ENCODE peak calls at places on chromosome 13, in seven cellular contexts. S is heart right ventricle, Q is prostate gland, B is MM.1S, P is endothelial cell of umbilical vein, K is kidney, I is esophagus squamous epithelium. F is an unnamed sample.
A peak's percentile ranks its signal among the peaks of the same experiment; 100 is the strongest.

GRCh38 chr13:40787062-40787461 is 2.3 kb upstream of the SLC25A15 start:
- DNase-seq in S (no peak), Q (no peak), B (no peak), P (no peak), K (no peak), I (no peak), F (no peak)

GRCh38 chr13:21625366-21625765 is 21.4 kb upstream of the MICU2 start:
- DNase-seq in S (no peak), Q (no peak), B (peak; percentile 67), P (peak; percentile 11), K (no peak), I (no peak), F (peak; percentile 8)

GRCh38 chr13:113421673-113422270 is 31.5 kb downstream of the ADPRHL1 start:
- DNase-seq in S (no peak), Q (no peak), B (no peak), P (no peak), K (no peak), I (no peak), F (no peak)

GRCh38 chr13:98285317-98285716 is 108.2 kb upstream of the RNF113B start:
- DNase-seq in S (no peak), Q (no peak), B (no peak), P (no peak), K (no peak), I (no peak), F (no peak)

GRCh38 chr13:33375421-33375820 is 89.9 kb upstream of the STARD13 start:
- DNase-seq in S (no peak), Q (no peak), B (no peak), P (no peak), K (no peak), I (no peak), F (no peak)

GRCh38 chr13:39406688-39407087 is 196.3 kb downstream of the LHFPL6 start:
- DNase-seq in S (no peak), Q (no peak), B (peak; percentile 78), P (no peak), K (no peak), I (no peak), F (no peak)

GRCh38 chr13:20303636-20304035 is 71.5 kb upstream of the GJB6 start:
- DNase-seq in S (no peak), Q (no peak), B (no peak), P (no peak), K (no peak), I (no peak), F (no peak)

GRCh38 chr13:51614350-51614786 is 30.1 kb downstream of the WDFY2 start:
- DNase-seq in S (no peak), Q (no peak), B (no peak), P (no peak), K (no peak), I (no peak), F (no peak)

GRCh38 chr13:113742000-113742441 is 17.0 kb upstream of the TMEM255B start:
- DNase-seq in S (no peak), Q (no peak), B (peak; percentile 90), P (no peak), K (peak; percentile 85), I (no peak), F (peak; percentile 40)

GRCh38 chr13:112246731-112247470 is 129.3 kb upstream of the SPACA7 start:
- DNase-seq in S (no peak), Q (no peak), B (no peak), P (no peak), K (no peak), I (no peak), F (no peak)

GRCh38 chr13:45492538-45492937 is 27.8 kb downstream of the COG3 start:
- DNase-seq in S (no peak), Q (no peak), B (no peak), P (no peak), K (no peak), I (no peak), F (no peak)

GRCh38 chr13:99988469-99989375 is 7.1 kb downstream of the ZIC2 start:
- DNase-seq in S (no peak), Q (no peak), B (no peak), P (no peak), K (no peak), I (no peak), F (no peak)

GRCh38 chr13:99985886-99986527 is 4.4 kb downstream of the ZIC2 start:
- DNase-seq in S (no peak), Q (no peak), B (no peak), P (no peak), K (no peak), I (no peak), F (no peak)

GRCh38 chr13:99985243-99985874 is 3.8 kb downstream of the ZIC2 start:
- DNase-seq in S (no peak), Q (no peak), B (no peak), P (no peak), K (no peak), I (no peak), F (no peak)

GRCh38 chr13:99986751-99987150 is 5.2 kb downstream of the ZIC2 start:
- DNase-seq in S (no peak), Q (no peak), B (no peak), P (no peak), K (no peak), I (no peak), F (no peak)

GRCh38 chr13:99987180-99988047 is 5.8 kb downstream of the ZIC2 start:
- DNase-seq in S (no peak), Q (no peak), B (no peak), P (no peak), K (no peak), I (no peak), F (no peak)
- H3K27ac ChIP-seq in S (no peak overlapping the region), Q (no peak overlapping the region), B (no peak overlapping the region), P (no peak overlapping the region), K (no peak overlapping the region), I (no peak overlapping the region), F (no peak overlapping the region)

DNA sequence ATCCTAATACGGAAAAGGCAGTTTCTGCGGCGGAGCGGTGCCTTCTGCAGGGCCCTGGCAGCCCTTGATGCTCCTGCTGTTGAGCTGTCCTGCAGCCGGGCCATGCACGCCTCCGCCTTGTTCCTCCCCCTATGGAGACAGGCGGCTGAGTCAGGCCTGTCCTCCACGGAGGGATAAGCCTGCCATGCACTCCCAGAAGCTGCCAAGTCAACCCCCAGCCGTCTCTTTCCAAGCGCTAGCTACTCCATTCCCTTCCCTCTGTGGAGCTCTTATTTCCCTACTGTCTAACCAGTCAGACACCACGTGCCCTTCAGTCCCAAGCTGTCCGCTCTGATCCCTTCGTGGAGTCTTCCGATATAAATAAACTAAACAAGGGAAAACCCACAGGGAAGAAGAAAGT is 197.0 kb downstream of the COL4A1 start:
- DNase-seq in S (peak; percentile 79), Q (no peak), B (no peak), P (no peak), K (no peak), I (no peak), F (no peak)
- H3K4me3 ChIP-seq in S (peak overlapping the region; percentile 23), Q (no peak overlapping the region), B (no peak overlapping the region), P (no peak overlapping the region), K (no peak overlapping the region), I (no peak overlapping the region), F (no peak overlapping the region)

GRCh38 chr13:110138700-110139036 is 168.3 kb downstream of the COL4A1 start:
- DNase-seq in S (no peak), Q (no peak), B (peak; percentile 14), P (no peak), K (no peak), I (no peak), F (no peak)

GRCh38 chr13:110140099-110140498 is 166.9 kb downstream of the COL4A1 start:
- DNase-seq in S (no peak), Q (no peak), B (no peak), P (no peak), K (no peak), I (no peak), F (no peak)

GRCh38 chr13:110136660-110137585 is 170.0 kb downstream of the COL4A1 start:
- DNase-seq in S (no peak), Q (no peak), B (no peak), P (no peak), K (no peak), I (no peak), F (no peak)

GRCh38 chr13:110137677-110138008 is 169.3 kb downstream of the COL4A1 start:
- DNase-seq in S (peak; percentile 51), Q (peak; percentile 52), B (peak; percentile 88), P (no peak), K (no peak), I (no peak), F (peak; percentile 68)

DNA sequence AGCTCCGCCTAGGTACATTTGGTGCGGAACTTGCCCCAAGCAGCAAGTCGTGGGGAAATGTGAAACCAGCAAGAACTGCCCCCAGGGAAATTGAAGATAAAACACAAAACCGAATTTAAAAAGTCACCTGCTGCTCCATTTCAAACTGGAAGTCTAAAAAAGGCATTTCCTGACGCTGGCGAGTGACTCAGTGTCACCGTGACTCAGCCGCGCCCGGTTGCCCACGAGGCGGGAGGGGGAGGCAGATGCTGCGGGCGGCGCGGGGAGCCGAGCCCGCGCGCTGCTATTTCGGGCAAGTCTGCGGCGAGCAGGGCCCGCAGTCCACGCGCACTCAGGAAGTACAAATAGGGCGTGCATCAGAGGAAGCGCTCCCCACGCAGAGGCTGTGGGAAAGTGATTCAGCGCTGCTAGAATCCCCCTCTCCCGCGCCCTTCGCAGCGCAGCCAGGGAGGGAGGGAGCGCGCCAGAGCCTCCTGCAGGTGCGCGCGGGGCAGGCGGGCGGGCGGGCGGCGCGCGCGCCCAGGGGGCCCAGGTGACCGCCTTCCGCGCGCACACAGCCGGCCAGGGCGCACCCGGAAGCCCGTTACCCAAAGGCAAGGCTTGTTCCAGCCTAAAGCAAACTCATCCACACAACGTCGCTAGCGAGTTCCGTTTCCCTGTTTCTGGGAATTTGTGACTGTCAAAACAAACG is 168.8 kb downstream of the COL4A1 start:
- DNase-seq in S (peak; percentile 60), Q (peak; percentile 34), B (peak; percentile 82), P (peak; percentile 74), K (peak; percentile 88), I (no peak), F (peak; percentile 65)
- TF ChIP-seq CTCF in S (no peak), Q (no peak), B (no peak), P (no peak), K (no peak), I (no peak), F (no peak)

GRCh38 chr13:29583073-29583785 is 12.3 kb downstream of the SLC7A1 start:
- DNase-seq in S (no peak), Q (no peak), B (no peak), P (no peak), K (no peak), I (no peak), F (no peak)

GRCh38 chr13:29578300-29579048 is 17.0 kb downstream of the SLC7A1 start:
- DNase-seq in S (no peak), Q (no peak), B (no peak), P (peak; percentile 55), K (no peak), I (no peak), F (no peak)

GRCh38 chr13:29579094-29579493 is 16.4 kb downstream of the SLC7A1 start:
- DNase-seq in S (no peak), Q (no peak), B (no peak), P (no peak), K (no peak), I (no peak), F (no peak)

GRCh38 chr13:29581666-29582065 is 13.8 kb downstream of the SLC7A1 start:
- DNase-seq in S (no peak), Q (no peak), B (no peak), P (no peak), K (no peak), I (no peak), F (no peak)

DNA sequence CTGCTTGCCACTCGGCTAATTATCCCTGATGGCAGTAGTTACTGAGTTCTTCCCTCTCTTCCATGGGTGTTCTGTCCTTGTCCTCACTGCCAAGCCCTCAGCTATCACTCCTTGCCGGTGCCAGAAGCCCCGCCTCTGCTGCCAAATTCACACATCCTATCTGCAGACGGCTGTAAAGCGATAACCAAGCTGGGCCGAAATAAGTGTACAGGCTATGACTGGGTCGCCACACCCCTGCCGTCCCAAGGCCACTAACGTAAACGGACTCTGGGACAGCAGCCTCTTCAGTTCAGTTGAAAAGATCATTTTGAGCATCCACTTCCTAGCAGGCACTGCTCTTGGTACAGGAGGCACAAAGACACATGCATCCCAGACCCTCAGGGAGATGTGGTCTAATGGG is 13.3 kb downstream of the SLC7A1 start:
- DNase-seq in S (peak; percentile 58), Q (no peak), B (no peak), P (no peak), K (no peak), I (no peak), F (no peak)
- H3K27ac ChIP-seq in S (no peak overlapping the region), Q (no peak overlapping the region), B (no peak overlapping the region), P (no peak overlapping the region), K (no peak overlapping the region), I (peak overlapping the region; percentile 56), F (no peak overlapping the region)

F was measured in thyroid gland.